ENCODE peak calls at places on chromosomes 16 and 17, in eight cellular contexts. One of them, this sample, is unnamed.
A peak's percentile ranks its signal among the peaks of the same experiment; 100 is the strongest.

GRCh38 chr16:49453983-49454382 is 80.4 kb downstream of the C16orf78 start:
- DNase-seq in erythroblast: no peak
- DNase-seq in uterus: peak; percentile 3
- DNase-seq in Daoy: no peak
- DNase-seq in Right ventricle myocardium superior: no peak
- DNase-seq in hypothalamus: no peak
- DNase-seq in HT-29: no peak
- DNase-seq in occipital lobe: no peak
- DNase-seq in this sample: no peak

GRCh38 chr16:54210437-54211081 is 76.0 kb downstream of the IRX3 start:
- DNase-seq in erythroblast: no peak
- DNase-seq in uterus: no peak
- DNase-seq in Daoy: no peak
- DNase-seq in Right ventricle myocardium superior: no peak
- DNase-seq in hypothalamus: no peak
- DNase-seq in HT-29: no peak
- DNase-seq in occipital lobe: no peak
- DNase-seq in this sample: no peak

GRCh38 chr16:80804451-80805383 is at the start of gene CDYL2:
- DNase-seq in erythroblast: peak; percentile 58
- DNase-seq in uterus: no peak
- DNase-seq in Daoy: peak; percentile 54
- DNase-seq in Right ventricle myocardium superior: peak; percentile 63
- DNase-seq in hypothalamus: no peak
- DNase-seq in HT-29: peak; percentile 8
- DNase-seq in occipital lobe: no peak
- DNase-seq in this sample: no peak

GRCh38 chr17:20226814-20227482 is 217.8 kb downstream of the SPECC1 start:
- DNase-seq in erythroblast: peak; percentile 91
- DNase-seq in uterus: peak; percentile 85
- DNase-seq in Daoy: peak; percentile 82
- DNase-seq in Right ventricle myocardium superior: peak; percentile 89
- DNase-seq in hypothalamus: no peak
- DNase-seq in HT-29: peak; percentile 68
- DNase-seq in occipital lobe: peak; percentile 88
- DNase-seq in this sample: peak; percentile 93

GRCh38 chr17:31541559-31541958 is 150.1 kb downstream of the RAB11FIP4 start:
- DNase-seq in erythroblast: peak; percentile 13
- DNase-seq in uterus: no peak
- DNase-seq in Daoy: peak; percentile 24
- DNase-seq in Right ventricle myocardium superior: no peak
- DNase-seq in hypothalamus: no peak
- DNase-seq in HT-29: peak; percentile 53
- DNase-seq in occipital lobe: no peak
- DNase-seq in this sample: no peak

GRCh38 chr17:74592087-74592990 is at the start of gene CD300LD:
- DNase-seq in erythroblast: no peak
- DNase-seq in uterus: no peak
- DNase-seq in Daoy: peak; percentile 37
- DNase-seq in Right ventricle myocardium superior: no peak
- DNase-seq in hypothalamus: no peak
- DNase-seq in HT-29: no peak
- DNase-seq in occipital lobe: no peak
- DNase-seq in this sample: no peak

GRCh38 chr16:84438971-84439696 is 65.3 kb downstream of the MEAK7 start:
- DNase-seq in erythroblast: no peak
- DNase-seq in uterus: no peak
- DNase-seq in Daoy: no peak
- DNase-seq in Right ventricle myocardium superior: no peak
- DNase-seq in hypothalamus: no peak
- DNase-seq in HT-29: no peak
- DNase-seq in occipital lobe: no peak
- DNase-seq in this sample: no peak

GRCh38 chr16:3720418-3720817 is 3.1 kb upstream of the TRAP1 start:
- DNase-seq in erythroblast: no peak
- DNase-seq in uterus: no peak
- DNase-seq in Daoy: no peak
- DNase-seq in Right ventricle myocardium superior: no peak
- DNase-seq in hypothalamus: no peak
- DNase-seq in HT-29: no peak
- DNase-seq in occipital lobe: no peak
- DNase-seq in this sample: no peak

GRCh38 chr17:11880714-11881113 is 116.6 kb downstream of the ZNF18 start:
- DNase-seq in erythroblast: peak; percentile 26
- DNase-seq in uterus: no peak
- DNase-seq in Daoy: peak; percentile 62
- DNase-seq in Right ventricle myocardium superior: no peak
- DNase-seq in hypothalamus: no peak
- DNase-seq in HT-29: peak; percentile 60
- DNase-seq in occipital lobe: no peak
- DNase-seq in this sample: no peak

GRCh38 chr16:2319606-2320005 is 20.9 kb downstream of the ABCA3 start:
- DNase-seq in erythroblast: no peak
- DNase-seq in uterus: no peak
- DNase-seq in Daoy: no peak
- DNase-seq in Right ventricle myocardium superior: no peak
- DNase-seq in hypothalamus: no peak
- DNase-seq in HT-29: no peak
- DNase-seq in occipital lobe: no peak
- DNase-seq in this sample: no peak

GRCh38 chr16:89453662-89454321 is 36.6 kb downstream of the ANKRD11 start:
- DNase-seq in erythroblast: peak; percentile 57
- DNase-seq in uterus: no peak
- DNase-seq in Daoy: no peak
- DNase-seq in Right ventricle myocardium superior: peak; percentile 68
- DNase-seq in hypothalamus: no peak
- DNase-seq in HT-29: peak; percentile 28
- DNase-seq in occipital lobe: no peak
- DNase-seq in this sample: no peak